ENCODE peak calls at places on chromosomes 4 and X, in four cellular contexts. I, K, X and F are unnamed samples.

GRCh38 chrX:331772-332495 is 13.3 kb upstream of the GTPBP6 start:
- DNase-seq in I (no peak), X (no peak), K (no peak), F (no peak)

GRCh38 chr4:88599714-88600113 is 7.4 kb downstream of the HERC3 start:
- DNase-seq in X (no peak), I (no peak), K (no peak), F (no peak)

GRCh38 chr4:184370711-184371389 is 103.5 kb downstream of the IRF2 start:
- DNase-seq in X (no peak), K (no peak), I (peak; percentile 33), F (no peak)

GRCh38 chr4:2141762-2142520 is 82.8 kb downstream of the NAT8L start:
- DNase-seq in X (no peak), K (no peak), I (no peak), F (no peak)

GRCh38 chrX:20414781-20415445 is 148.2 kb upstream of the RPS6KA3 start:
- DNase-seq in I (peak; percentile 7), K (no peak), X (no peak), F (no peak)

GRCh38 chr4:13233755-13234154 is 250.4 kb downstream of the RAB28 start:
- DNase-seq in K (no peak), X (no peak), I (no peak), F (no peak)

GRCh38 chr4:169663894-169664293 is 43.5 kb downstream of the CLCN3 start:
- DNase-seq in I (peak; percentile 29), X (no peak), K (no peak), F (no peak)

GRCh38 chr4:81844717-81845116 is 373.0 kb upstream of the RASGEF1B start:
- DNase-seq in X (peak; percentile 16), K (peak; percentile 66), I (peak; percentile 80), F (peak; percentile 56)

GRCh38 chr4:145871209-145871608 is 67.4 kb downstream of the ZNF827 start:
- DNase-seq in X (no peak), K (no peak), I (no peak), F (no peak)

GRCh38 chr4:103086565-103086964 is 10.0 kb upstream of the SLC9B2 start:
- DNase-seq in K (no peak), X (no peak), I (no peak), F (no peak)

GRCh38 chr4:13461511-13461910 is 22.6 kb downstream of the RAB28 start:
- DNase-seq in I (no peak), X (no peak), K (no peak), F (no peak)

GRCh38 chr4:25320374-25321172 is 8.0 kb downstream of the ZCCHC4 start:
- DNase-seq in K (no peak), X (no peak), I (peak; percentile 91), F (no peak)

GRCh38 chr4:173424899-173425805 is 26.2 kb upstream of the SCRG1 start:
- DNase-seq in I (no peak), X (no peak), K (no peak), F (no peak)

GRCh38 chrX:114619874-114620273 is 36.0 kb downstream of the HTR2C start:
- DNase-seq in I (peak; percentile 4), X (no peak), K (no peak), F (no peak)

GRCh38 chr4:2060578-2061207 is 1.6 kb downstream of the NAT8L start:
- DNase-seq in X (no peak), K (no peak), I (peak; percentile 31), F (no peak)

GRCh38 chr4:70544279-70544870 is 26.0 kb downstream of the AMTN start:
- DNase-seq in I (peak; percentile 47), K (no peak), X (no peak), F (no peak)

GRCh38 chr4:7649741-7650531 is 215.2 kb upstream of the PSAPL1 start:
- DNase-seq in K (peak; percentile 34), X (no peak), I (no peak), F (no peak)

GRCh38 chrX:103063191-103063845 is 653 bp downstream of the BEX1 start:
- DNase-seq in K (no peak), I (peak; percentile 31), X (peak; percentile 11), F (no peak)

GRCh38 chr4:89226665-89227572 is 80.7 kb downstream of the GPRIN3 start:
- DNase-seq in I (peak; percentile 88), K (peak; percentile 65), X (peak; percentile 50), F (peak; percentile 72)

GRCh38 chr4:112348488-112349158 is 51.5 kb downstream of the ALPK1 start:
- DNase-seq in X (peak; percentile 15), I (peak; percentile 86), K (no peak), F (peak; percentile 67)

GRCh38 chrX:45722471-45722870 is 521.8 kb upstream of the DIPK2B start:
- DNase-seq in K (no peak), X (no peak), I (peak; percentile 34), F (no peak)

GRCh38 chr4:134777626-134778025 is 576.0 kb upstream of the PABPC4L start:
- DNase-seq in X (no peak), I (peak; percentile 46), K (no peak), F (no peak)

GRCh38 chr4:82515705-82516104 is 46.1 kb downstream of the TMEM150C start:
- DNase-seq in X (peak; percentile 24), K (no peak), I (peak; percentile 28), F (peak; percentile 78)

GRCh38 chr4:166324321-166324720 is 451.3 kb downstream of the TLL1 start:
- DNase-seq in K (no peak), X (no peak), I (peak; percentile 61), F (no peak)

GRCh38 chr4:126174627-126175026 is 859.9 kb downstream of the FAT4 start:
- DNase-seq in I (no peak), X (no peak), K (no peak), F (no peak)

GRCh38 chrX:132631579-132632232 is 142.9 kb upstream of the MBNL3 start:
- DNase-seq in X (no peak), I (peak; percentile 41), K (no peak), F (no peak)